ENCODE peak calls at places on chromosomes 7 and 10, in ten cellular contexts. One of them, this sample, is unnamed.

GRCh38 chr10:119908201-119908600 is 15.7 kb downstream of the SEC23IP start:
- DNase-seq in heart left ventricle: no peak
- DNase-seq in Karpas-422: no peak
- DNase-seq in coronary artery: no peak
- DNase-seq in IMR-90: no peak
- DNase-seq in stomach: no peak
- DNase-seq in CD4-positive, alpha-beta memory T cell: no peak
- DNase-seq in mesendoderm: no peak
- DNase-seq in GM23248: peak; percentile 24
- DNase-seq in left ventricle myocardium inferior: no peak
- DNase-seq in this sample: no peak

GRCh38 chr10:22253578-22253882 is 35.7 kb upstream of the EBLN1 start:
- DNase-seq in heart left ventricle: peak; percentile 59
- DNase-seq in Karpas-422: peak; percentile 27
- DNase-seq in coronary artery: no peak
- DNase-seq in IMR-90: no peak
- DNase-seq in stomach: no peak
- DNase-seq in CD4-positive, alpha-beta memory T cell: peak; percentile 44
- DNase-seq in mesendoderm: peak; percentile 60
- DNase-seq in GM23248: peak; percentile 35
- DNase-seq in left ventricle myocardium inferior: peak; percentile 53
- DNase-seq in this sample: peak; percentile 89

GRCh38 chr10:50740351-50740688 is 584 bp downstream of the ASAH2B start:
- DNase-seq in heart left ventricle: peak; percentile 17
- DNase-seq in Karpas-422: peak; percentile 52
- DNase-seq in coronary artery: no peak
- DNase-seq in IMR-90: peak; percentile 82
- DNase-seq in stomach: no peak
- DNase-seq in CD4-positive, alpha-beta memory T cell: peak; percentile 9
- DNase-seq in mesendoderm: no peak
- DNase-seq in GM23248: peak; percentile 90
- DNase-seq in left ventricle myocardium inferior: peak; percentile 13
- DNase-seq in this sample: peak; percentile 30

GRCh38 chr10:131947631-131948347 is 33.9 kb downstream of the BNIP3 start:
- DNase-seq in heart left ventricle: no peak
- DNase-seq in Karpas-422: no peak
- DNase-seq in coronary artery: no peak
- DNase-seq in IMR-90: peak; percentile 78
- DNase-seq in stomach: no peak
- DNase-seq in CD4-positive, alpha-beta memory T cell: no peak
- DNase-seq in mesendoderm: no peak
- DNase-seq in GM23248: peak; percentile 63
- DNase-seq in left ventricle myocardium inferior: no peak
- DNase-seq in this sample: peak; percentile 34

GRCh38 chr7:92831716-92832622 is 4.4 kb downstream of the CDK6 start:
- DNase-seq in heart left ventricle: no peak
- DNase-seq in Karpas-422: no peak
- DNase-seq in coronary artery: no peak
- DNase-seq in IMR-90: peak; percentile 96
- DNase-seq in stomach: no peak
- DNase-seq in CD4-positive, alpha-beta memory T cell: no peak
- DNase-seq in mesendoderm: peak; percentile 49
- DNase-seq in GM23248: peak; percentile 94
- DNase-seq in left ventricle myocardium inferior: no peak
- DNase-seq in this sample: no peak

GRCh38 chr7:25025218-25025671 is 45.3 kb upstream of the OSBPL3 start:
- DNase-seq in heart left ventricle: no peak
- DNase-seq in Karpas-422: no peak
- DNase-seq in coronary artery: no peak
- DNase-seq in IMR-90: peak; percentile 94
- DNase-seq in stomach: no peak
- DNase-seq in CD4-positive, alpha-beta memory T cell: no peak
- DNase-seq in mesendoderm: peak; percentile 51
- DNase-seq in GM23248: peak; percentile 83
- DNase-seq in left ventricle myocardium inferior: no peak
- DNase-seq in this sample: no peak

GRCh38 chr7:94562525-94562924 is 52.9 kb downstream of the CASD1 start:
- DNase-seq in heart left ventricle: no peak
- DNase-seq in Karpas-422: no peak
- DNase-seq in coronary artery: no peak
- DNase-seq in IMR-90: peak; percentile 3
- DNase-seq in stomach: no peak
- DNase-seq in CD4-positive, alpha-beta memory T cell: no peak
- DNase-seq in mesendoderm: no peak
- DNase-seq in GM23248: peak; percentile 33
- DNase-seq in left ventricle myocardium inferior: no peak
- DNase-seq in this sample: no peak

GRCh38 chr10:86931872-86932271 is 25.5 kb downstream of the MMRN2 start:
- DNase-seq in heart left ventricle: no peak
- DNase-seq in Karpas-422: no peak
- DNase-seq in coronary artery: no peak
- DNase-seq in IMR-90: peak; percentile 77
- DNase-seq in stomach: no peak
- DNase-seq in CD4-positive, alpha-beta memory T cell: no peak
- DNase-seq in mesendoderm: no peak
- DNase-seq in GM23248: peak; percentile 69
- DNase-seq in left ventricle myocardium inferior: no peak
- DNase-seq in this sample: no peak

GRCh38 chr10:32982293-32982709 is 24.3 kb upstream of the ITGB1 start:
- DNase-seq in heart left ventricle: no peak
- DNase-seq in Karpas-422: no peak
- DNase-seq in coronary artery: no peak
- DNase-seq in IMR-90: peak; percentile 95
- DNase-seq in stomach: no peak
- DNase-seq in CD4-positive, alpha-beta memory T cell: no peak
- DNase-seq in mesendoderm: no peak
- DNase-seq in GM23248: peak; percentile 92
- DNase-seq in left ventricle myocardium inferior: no peak
- DNase-seq in this sample: no peak

GRCh38 chr10:32981760-32982159 is 23.7 kb upstream of the ITGB1 start:
- DNase-seq in heart left ventricle: peak; percentile 71
- DNase-seq in Karpas-422: peak; percentile 65
- DNase-seq in coronary artery: no peak
- DNase-seq in IMR-90: peak; percentile 68
- DNase-seq in stomach: peak; percentile 50
- DNase-seq in CD4-positive, alpha-beta memory T cell: peak; percentile 47
- DNase-seq in mesendoderm: peak; percentile 70
- DNase-seq in GM23248: peak; percentile 56
- DNase-seq in left ventricle myocardium inferior: peak; percentile 39
- DNase-seq in this sample: peak; percentile 78

GRCh38 chr10:32980558-32981468 is 22.8 kb upstream of the ITGB1 start:
- DNase-seq in heart left ventricle: peak; percentile 89
- DNase-seq in Karpas-422: peak; percentile 97
- DNase-seq in coronary artery: peak; percentile 97
- DNase-seq in IMR-90: peak; percentile 100
- DNase-seq in stomach: peak; percentile 86
- DNase-seq in CD4-positive, alpha-beta memory T cell: peak; percentile 77
- DNase-seq in mesendoderm: peak; percentile 96
- DNase-seq in GM23248: peak; percentile 100
- DNase-seq in left ventricle myocardium inferior: peak; percentile 86
- DNase-seq in this sample: peak; percentile 96

GRCh38 chr10:32979041-32979440 is 21.0 kb upstream of the ITGB1 start:
- DNase-seq in heart left ventricle: no peak
- DNase-seq in Karpas-422: no peak
- DNase-seq in coronary artery: no peak
- DNase-seq in IMR-90: no peak
- DNase-seq in stomach: no peak
- DNase-seq in CD4-positive, alpha-beta memory T cell: no peak
- DNase-seq in mesendoderm: no peak
- DNase-seq in GM23248: peak; percentile 83
- DNase-seq in left ventricle myocardium inferior: no peak
- DNase-seq in this sample: no peak

GRCh38 chr10:32980242-32980557 is 22.2 kb upstream of the ITGB1 start:
- DNase-seq in heart left ventricle: no peak
- DNase-seq in Karpas-422: no peak
- DNase-seq in coronary artery: no peak
- DNase-seq in IMR-90: no peak
- DNase-seq in stomach: no peak
- DNase-seq in CD4-positive, alpha-beta memory T cell: no peak
- DNase-seq in mesendoderm: no peak
- DNase-seq in GM23248: no peak
- DNase-seq in left ventricle myocardium inferior: no peak
- DNase-seq in this sample: no peak
- H3K27ac ChIP-seq in heart left ventricle: peak overlapping the region; percentile 96
- H3K27ac ChIP-seq in Karpas-422: peak overlapping the region; percentile 94
- H3K27ac ChIP-seq in coronary artery: peak overlapping the region; percentile 90
- H3K27ac ChIP-seq in IMR-90: peak overlapping the region; percentile 90
- H3K27ac ChIP-seq in stomach: peak overlapping the region; percentile 89
- H3K27ac ChIP-seq in CD4-positive, alpha-beta memory T cell: peak overlapping the region; percentile 84
- H3K27ac ChIP-seq in mesendoderm: peak overlapping the region; percentile 95
- H3K27ac ChIP-seq in GM23248: peak overlapping the region; percentile 100
- H3K27ac ChIP-seq in left ventricle myocardium inferior: peak overlapping the region; percentile 93
- H3K27ac ChIP-seq in this sample: peak overlapping the region; percentile 73

GRCh38 chr10:88899886-88900285 is 19.8 kb downstream of the STAMBPL1 start:
- DNase-seq in heart left ventricle: no peak
- DNase-seq in Karpas-422: no peak
- DNase-seq in coronary artery: no peak
- DNase-seq in IMR-90: no peak
- DNase-seq in stomach: no peak
- DNase-seq in CD4-positive, alpha-beta memory T cell: no peak
- DNase-seq in mesendoderm: no peak
- DNase-seq in GM23248: no peak
- DNase-seq in left ventricle myocardium inferior: no peak
- DNase-seq in this sample: no peak

GRCh38 chr10:88901610-88902327 is 21.7 kb downstream of the STAMBPL1 start:
- DNase-seq in heart left ventricle: no peak
- DNase-seq in Karpas-422: peak; percentile 56
- DNase-seq in coronary artery: no peak
- DNase-seq in IMR-90: peak; percentile 80
- DNase-seq in stomach: no peak
- DNase-seq in CD4-positive, alpha-beta memory T cell: no peak
- DNase-seq in mesendoderm: no peak
- DNase-seq in GM23248: peak; percentile 69
- DNase-seq in left ventricle myocardium inferior: no peak
- DNase-seq in this sample: no peak

GRCh38 chr10:88902328-88902789 is 22.3 kb downstream of the STAMBPL1 start:
- DNase-seq in heart left ventricle: no peak
- DNase-seq in Karpas-422: peak; percentile 39
- DNase-seq in coronary artery: no peak
- DNase-seq in IMR-90: no peak
- DNase-seq in stomach: no peak
- DNase-seq in CD4-positive, alpha-beta memory T cell: no peak
- DNase-seq in mesendoderm: no peak
- DNase-seq in GM23248: no peak
- DNase-seq in left ventricle myocardium inferior: no peak
- DNase-seq in this sample: no peak

GRCh38 chr10:88898727-88899126 is 18.7 kb downstream of the STAMBPL1 start:
- DNase-seq in heart left ventricle: no peak
- DNase-seq in Karpas-422: no peak
- DNase-seq in coronary artery: no peak
- DNase-seq in IMR-90: no peak
- DNase-seq in stomach: no peak
- DNase-seq in CD4-positive, alpha-beta memory T cell: no peak
- DNase-seq in mesendoderm: no peak
- DNase-seq in GM23248: no peak
- DNase-seq in left ventricle myocardium inferior: no peak
- DNase-seq in this sample: no peak

DNA sequence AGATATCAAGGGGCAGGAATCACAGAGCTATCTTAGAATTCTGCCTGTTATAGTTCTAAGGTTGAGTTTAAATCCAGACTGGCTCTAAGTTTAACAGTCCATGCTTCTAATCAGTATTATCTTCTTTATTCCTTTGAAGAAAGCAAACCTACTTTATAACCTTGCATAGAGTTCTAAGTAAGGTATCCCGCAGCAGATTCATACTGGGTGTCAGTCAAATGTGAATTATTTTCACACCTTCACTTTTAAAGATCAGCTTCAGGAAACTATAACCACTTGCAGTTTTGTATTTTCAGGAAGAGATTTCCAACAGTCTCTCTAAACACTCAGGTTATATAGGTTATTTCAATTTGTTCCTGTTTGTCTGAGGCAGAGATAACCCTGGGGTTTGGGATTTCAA is 21.2 kb downstream of the STAMBPL1 start:
- DNase-seq in heart left ventricle: no peak
- DNase-seq in Karpas-422: no peak
- DNase-seq in coronary artery: no peak
- DNase-seq in IMR-90: no peak
- DNase-seq in stomach: no peak
- DNase-seq in CD4-positive, alpha-beta memory T cell: no peak
- DNase-seq in mesendoderm: no peak
- DNase-seq in GM23248: no peak
- DNase-seq in left ventricle myocardium inferior: no peak
- DNase-seq in this sample: no peak
- H3K27ac ChIP-seq in heart left ventricle: no peak overlapping the region
- H3K27ac ChIP-seq in Karpas-422: peak overlapping the region; percentile 89
- H3K27ac ChIP-seq in coronary artery: no peak overlapping the region
- H3K27ac ChIP-seq in IMR-90: peak overlapping the region; percentile 31
- H3K27ac ChIP-seq in stomach: no peak overlapping the region
- H3K27ac ChIP-seq in CD4-positive, alpha-beta memory T cell: no peak overlapping the region
- H3K27ac ChIP-seq in mesendoderm: no peak overlapping the region
- H3K27ac ChIP-seq in GM23248: peak overlapping the region; percentile 9
- H3K27ac ChIP-seq in left ventricle myocardium inferior: no peak overlapping the region
- H3K27ac ChIP-seq in this sample: peak overlapping the region; percentile 4

GRCh38 chr7:159084069-159084801 is 60.4 kb downstream of the VIPR2 start:
- DNase-seq in heart left ventricle: peak; percentile 38
- DNase-seq in Karpas-422: no peak
- DNase-seq in coronary artery: peak; percentile 55
- DNase-seq in IMR-90: no peak
- DNase-seq in stomach: no peak
- DNase-seq in CD4-positive, alpha-beta memory T cell: no peak
- DNase-seq in mesendoderm: no peak
- DNase-seq in GM23248: no peak
- DNase-seq in left ventricle myocardium inferior: peak; percentile 76
- DNase-seq in this sample: peak; percentile 74
- H3K27ac ChIP-seq in heart left ventricle: peak overlapping the region; percentile 1
- H3K27ac ChIP-seq in Karpas-422: no peak overlapping the region
- H3K27ac ChIP-seq in coronary artery: no peak overlapping the region
- H3K27ac ChIP-seq in IMR-90: no peak overlapping the region
- H3K27ac ChIP-seq in stomach: no peak overlapping the region
- H3K27ac ChIP-seq in CD4-positive, alpha-beta memory T cell: no peak overlapping the region
- H3K27ac ChIP-seq in mesendoderm: no peak overlapping the region
- H3K27ac ChIP-seq in GM23248: no peak overlapping the region
- H3K27ac ChIP-seq in left ventricle myocardium inferior: peak overlapping the region; percentile 85
- H3K27ac ChIP-seq in this sample: no peak overlapping the region

GRCh38 chr10:42980553-42981357 is 96.1 kb upstream of the RET start:
- DNase-seq in heart left ventricle: peak; percentile 4
- DNase-seq in Karpas-422: no peak
- DNase-seq in coronary artery: peak; percentile 60
- DNase-seq in IMR-90: no peak
- DNase-seq in stomach: peak; percentile 19
- DNase-seq in CD4-positive, alpha-beta memory T cell: no peak
- DNase-seq in mesendoderm: no peak
- DNase-seq in GM23248: no peak
- DNase-seq in left ventricle myocardium inferior: no peak
- DNase-seq in this sample: peak; percentile 65

GRCh38 chr10:42977032-42977416 is 99.8 kb upstream of the RET start:
- DNase-seq in heart left ventricle: no peak
- DNase-seq in Karpas-422: no peak
- DNase-seq in coronary artery: no peak
- DNase-seq in IMR-90: no peak
- DNase-seq in stomach: peak; percentile 23
- DNase-seq in CD4-positive, alpha-beta memory T cell: no peak
- DNase-seq in mesendoderm: no peak
- DNase-seq in GM23248: no peak
- DNase-seq in left ventricle myocardium inferior: no peak
- DNase-seq in this sample: peak; percentile 50

GRCh38 chr10:42981358-42982236 is 95.3 kb upstream of the RET start:
- DNase-seq in heart left ventricle: peak; percentile 2
- DNase-seq in Karpas-422: no peak
- DNase-seq in coronary artery: peak; percentile 64
- DNase-seq in IMR-90: no peak
- DNase-seq in stomach: peak; percentile 74
- DNase-seq in CD4-positive, alpha-beta memory T cell: no peak
- DNase-seq in mesendoderm: no peak
- DNase-seq in GM23248: no peak
- DNase-seq in left ventricle myocardium inferior: no peak
- DNase-seq in this sample: peak; percentile 66

GRCh38 chr10:42979181-42979580 is 97.7 kb upstream of the RET start:
- DNase-seq in heart left ventricle: no peak
- DNase-seq in Karpas-422: no peak
- DNase-seq in coronary artery: no peak
- DNase-seq in IMR-90: no peak
- DNase-seq in stomach: peak; percentile 28
- DNase-seq in CD4-positive, alpha-beta memory T cell: no peak
- DNase-seq in mesendoderm: peak; percentile 12
- DNase-seq in GM23248: no peak
- DNase-seq in left ventricle myocardium inferior: no peak
- DNase-seq in this sample: no peak

DNA sequence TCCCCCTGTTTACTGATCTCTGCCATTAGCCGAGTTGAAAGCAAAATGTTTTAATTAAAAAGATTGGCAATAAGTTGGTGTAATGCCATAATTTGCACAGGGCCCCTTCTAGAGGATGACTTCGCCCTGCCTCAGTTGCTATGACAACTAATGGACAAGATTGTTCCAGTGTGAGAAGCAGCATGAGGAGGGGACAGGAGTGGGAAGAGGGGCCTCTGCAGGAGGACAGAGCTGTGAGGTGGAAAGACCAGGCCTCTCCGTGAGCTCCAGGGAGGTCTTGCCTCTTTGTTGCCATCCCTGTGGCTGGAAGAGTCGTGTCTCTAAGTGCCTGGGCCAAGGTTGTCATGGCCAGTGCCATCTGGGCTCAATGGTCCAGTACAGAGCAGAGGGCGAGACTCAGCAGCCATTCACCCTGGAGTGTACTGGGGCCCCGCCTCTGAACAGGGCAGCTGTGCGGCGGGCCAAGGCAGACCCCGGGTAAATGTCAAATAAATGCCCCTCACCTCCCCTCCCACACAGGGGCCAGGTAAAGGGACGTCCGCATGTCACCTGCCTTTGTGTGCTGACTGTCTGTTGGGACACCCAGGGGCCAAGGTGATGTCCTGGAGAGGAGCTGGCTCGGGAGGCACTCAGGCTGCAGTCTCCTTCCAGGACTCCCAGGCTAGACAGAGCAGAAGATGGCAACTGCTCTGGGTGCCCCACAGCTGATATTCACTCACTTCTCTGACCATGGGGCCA is 97.0 kb upstream of the RET start:
- DNase-seq in heart left ventricle: no peak
- DNase-seq in Karpas-422: no peak
- DNase-seq in coronary artery: peak; percentile 61
- DNase-seq in IMR-90: no peak
- DNase-seq in stomach: peak; percentile 16
- DNase-seq in CD4-positive, alpha-beta memory T cell: no peak
- DNase-seq in mesendoderm: peak; percentile 45
- DNase-seq in GM23248: no peak
- DNase-seq in left ventricle myocardium inferior: no peak
- DNase-seq in this sample: peak; percentile 62
- H3K27ac ChIP-seq in heart left ventricle: no peak overlapping the region
- H3K27ac ChIP-seq in Karpas-422: no peak overlapping the region
- H3K27ac ChIP-seq in coronary artery: no peak overlapping the region
- H3K27ac ChIP-seq in IMR-90: no peak overlapping the region
- H3K27ac ChIP-seq in stomach: no peak overlapping the region
- H3K27ac ChIP-seq in CD4-positive, alpha-beta memory T cell: no peak overlapping the region
- H3K27ac ChIP-seq in mesendoderm: no peak overlapping the region
- H3K27ac ChIP-seq in GM23248: no peak overlapping the region
- H3K27ac ChIP-seq in left ventricle myocardium inferior: no peak overlapping the region
- H3K27ac ChIP-seq in this sample: no peak overlapping the region